ENCODE peak calls at places on chromosomes 4 and X, in six cellular contexts. I, V, H, A, P and E are unnamed samples.

GRCh38 chrX:72572248-72573157 is at the start of gene HDAC8:
- DNase-seq in H (peak; percentile 77), V (peak; percentile 69), P (peak; percentile 11), A (peak; percentile 86), I (peak; percentile 76), E (peak; percentile 81)

GRCh38 chrX:155056877-155057792 is 13.8 kb downstream of the CMC4 start:
- DNase-seq in I (peak; percentile 67), A (peak; percentile 70), V (peak; percentile 70), H (peak; percentile 33), P (no peak), E (peak; percentile 71)

GRCh38 chr4:83771113-83771705 is 235.3 kb downstream of the GPAT3 start:
- DNase-seq in V (peak; percentile 84), P (no peak), H (peak; percentile 30), I (peak; percentile 29), A (peak; percentile 60), E (peak; percentile 83)

GRCh38 chr4:26238782-26239647 is 81.8 kb upstream of the RBPJ start:
- DNase-seq in I (peak; percentile 92), P (peak; percentile 88), V (peak; percentile 36), H (peak; percentile 44), A (peak; percentile 75), E (peak; percentile 60)

GRCh38 chr4:1365271-1366178 is 18.5 kb downstream of the UVSSA start:
- DNase-seq in I (no peak), P (peak; percentile 63), A (no peak), H (peak; percentile 5), V (no peak), E (no peak)

GRCh38 chr4:94390804-94391410 is 48.3 kb upstream of the HPGDS start:
- DNase-seq in V (peak; percentile 24), P (no peak), A (peak; percentile 4), I (no peak), H (no peak), E (peak; percentile 46)

GRCh38 chrX:129318375-129318774 is 204.9 kb downstream of the SMARCA1 start:
- DNase-seq in P (no peak), I (peak; percentile 5), V (peak; percentile 5), A (peak; percentile 35), H (peak; percentile 3), E (peak; percentile 34)

GRCh38 chrX:130171446-130172126 is at the start of gene RAB33A:
- DNase-seq in V (peak; percentile 26), H (no peak), I (peak; percentile 86), A (no peak), P (no peak), E (peak; percentile 48)

GRCh38 chrX:75957107-75957610 is 172.1 kb upstream of the MAGEE2 start:
- DNase-seq in V (no peak), P (no peak), I (no peak), A (no peak), H (no peak), E (no peak)

GRCh38 chr4:81519428-81519775 is 47.7 kb upstream of the RASGEF1B start:
- DNase-seq in I (no peak), V (no peak), A (no peak), P (no peak), H (no peak), E (no peak)

GRCh38 chr4:71296945-71297344 is 41.9 kb upstream of the SLC4A4 start:
- DNase-seq in I (peak; percentile 80), A (no peak), H (no peak), V (no peak), P (no peak), E (peak; percentile 18)

GRCh38 chr4:140176735-140177134 is 22.8 kb upstream of the MAML3 start:
- DNase-seq in I (no peak), P (no peak), A (peak; percentile 90), H (no peak), V (peak; percentile 13), E (peak; percentile 52)

GRCh38 chr4:73698217-73698616 is 42.2 kb upstream of the CXCL8 start:
- DNase-seq in H (no peak), V (peak; percentile 35), P (no peak), A (peak; percentile 58), I (no peak), E (peak; percentile 63)

GRCh38 chr4:146916479-146917076 is 29.1 kb downstream of the TTC29 start:
- DNase-seq in V (peak; percentile 35), H (peak; percentile 5), P (no peak), I (peak; percentile 40), A (peak; percentile 47), E (peak; percentile 62)

GRCh38 chr4:85929926-85930325 is 429.9 kb downstream of the MAPK10 start:
- DNase-seq in V (no peak), I (no peak), P (peak; percentile 60), H (no peak), A (no peak), E (peak; percentile 6)

GRCh38 chrX:51148848-51149247 is 183.8 kb upstream of the NUDT10 start:
- DNase-seq in A (no peak), I (no peak), V (no peak), H (no peak), P (no peak), E (no peak)

GRCh38 chr4:113603926-113604325 is 157.6 kb downstream of the CAMK2D start:
- DNase-seq in A (peak; percentile 40), H (no peak), I (no peak), P (no peak), V (peak; percentile 58), E (peak; percentile 24)

GRCh38 chrX:118974908-118975671 is 672 bp downstream of the LONRF3 start:
- DNase-seq in A (no peak), H (peak; percentile 28), P (no peak), V (peak; percentile 9), I (no peak), E (peak; percentile 53)

GRCh38 chrX:78104447-78105176 is 564 bp downstream of the PGK1 start:
- DNase-seq in I (peak; percentile 42), P (no peak), V (peak; percentile 48), H (no peak), A (peak; percentile 31), E (peak; percentile 75)

GRCh38 chr4:124590480-124590879 is 122.1 kb downstream of the ANKRD50 start:
- DNase-seq in H (no peak), I (no peak), A (no peak), P (no peak), V (no peak), E (no peak)

GRCh38 chr4:73070072-73070385 is 513 bp upstream of the COX18 start:
- DNase-seq in I (no peak), V (no peak), P (no peak), H (peak; percentile 61), A (no peak), E (no peak)

GRCh38 chrX:153917814-153918213 is 8.2 kb downstream of the ARHGAP4 start:
- DNase-seq in I (no peak), H (no peak), P (no peak), A (no peak), V (no peak), E (no peak)

GRCh38 chr4:1751155-1751918 is 30.0 kb downstream of the TACC3 start:
- DNase-seq in H (no peak), P (no peak), V (no peak), I (no peak), A (no peak), E (no peak)

GRCh38 chr4:62407534-62407933 is 1207.4 kb downstream of the ADGRL3 start:
- DNase-seq in P (no peak), V (no peak), I (peak; percentile 28), A (no peak), H (no peak), E (no peak)

GRCh38 chr4:650951-651883 is 22.9 kb downstream of the ATP5ME start:
- DNase-seq in V (no peak), P (peak; percentile 64), H (no peak), I (peak; percentile 91), A (no peak), E (no peak)

GRCh38 chr4:128571747-128572146 is 237.8 kb upstream of the JADE1 start:
- DNase-seq in A (peak; percentile 96), V (peak; percentile 80), H (no peak), I (no peak), P (no peak), E (peak; percentile 93)

GRCh38 chr4:108744307-108744706 is 18.5 kb downstream of the ETNPPL start:
- DNase-seq in V (no peak), A (no peak), H (no peak), I (no peak), P (no peak), E (no peak)

GRCh38 chr4:143241892-143242291 is 57.2 kb downstream of the USP38 start:
- DNase-seq in H (no peak), I (no peak), A (peak; percentile 37), V (no peak), P (no peak), E (peak; percentile 31)

GRCh38 chrX:69128573-69128972 is 36.7 kb downstream of the PJA1 start:
- DNase-seq in V (peak; percentile 56), H (no peak), P (no peak), I (no peak), A (no peak), E (peak; percentile 58)

GRCh38 chrX:119999087-119999634 is 55.6 kb upstream of the NKAP start:
- DNase-seq in I (no peak), V (no peak), H (no peak), A (no peak), P (no peak), E (no peak)